ENCODE peak calls at places on chromosome X, in ten cellular contexts. X, Q, K, B, E, Y, R, T, H and C are unnamed samples.
A peak's percentile ranks its signal among the peaks of the same experiment; 100 is the strongest.

GRCh38 chrX:16476692-16477091 is 173.3 kb upstream of the S100G start:
- DNase-seq in X (no peak), Q (no peak), K (no peak), B (no peak), E (no peak), Y (no peak), R (no peak), T (no peak), H (no peak), C (no peak)

GRCh38 chrX:11470231-11470630 is 177.0 kb downstream of the AMELX start:
- DNase-seq in X (no peak), Q (no peak), K (no peak), B (no peak), E (no peak), Y (no peak), R (no peak), T (no peak), H (no peak), C (no peak)

GRCh38 chrX:152177497-152178269 is 39.3 kb upstream of the MAGEA10 start:
- DNase-seq in X (no peak), Q (no peak), K (no peak), B (no peak), E (no peak), Y (no peak), R (no peak), T (no peak), H (no peak), C (no peak)

GRCh38 chrX:150907474-150907873 is 9.0 kb upstream of the CD99L2 start:
- DNase-seq in X (no peak), Q (no peak), K (no peak), B (no peak), E (no peak), Y (no peak), R (no peak), T (no peak), H (no peak), C (no peak)

GRCh38 chrX:65035451-65035779 is 59.2 kb upstream of the ZC4H2 start:
- DNase-seq in X (peak; percentile 29), Q (no peak), K (peak; percentile 20), B (no peak), E (no peak), Y (no peak), R (no peak), T (no peak), H (no peak), C (peak; percentile 1)

GRCh38 chrX:80578518-80579105 is 158.4 kb downstream of the TENT5D start:
- DNase-seq in X (no peak), Q (no peak), K (no peak), B (no peak), E (no peak), Y (peak; percentile 18), R (no peak), T (no peak), H (no peak), C (no peak)

GRCh38 chrX:50168305-50168704 is 32.5 kb downstream of the AKAP4 start:
- DNase-seq in X (no peak), Q (no peak), K (no peak), B (no peak), E (no peak), Y (no peak), R (no peak), T (no peak), H (no peak), C (no peak)

GRCh38 chrX:135395064-135395463 is 26.7 kb upstream of the SMIM10L2A start:
- DNase-seq in X (no peak), Q (no peak), K (no peak), B (no peak), E (no peak), Y (no peak), R (no peak), T (no peak), H (no peak), C (no peak)

GRCh38 chrX:39592776-39593175 is 505.0 kb downstream of the BCOR start:
- DNase-seq in X (no peak), Q (no peak), K (no peak), B (no peak), E (no peak), Y (no peak), R (no peak), T (no peak), H (no peak), C (no peak)

GRCh38 chrX:48801281-48802088 is at the start of gene HDAC6:
- DNase-seq in X (peak; percentile 95), Q (peak; percentile 73), K (peak; percentile 95), B (peak; percentile 97), E (peak; percentile 97), Y (peak; percentile 91), R (peak; percentile 97), T (peak; percentile 82), H (peak; percentile 85), C (peak; percentile 95)

GRCh38 chrX:6041630-6042029 is 187.0 kb downstream of the NLGN4X start:
- DNase-seq in X (no peak), Q (no peak), K (no peak), B (no peak), E (no peak), Y (no peak), R (no peak), T (no peak), H (no peak), C (no peak)

GRCh38 chrX:123084797-123085196 is 99.3 kb upstream of the GRIA3 start:
- DNase-seq in X (no peak), Q (no peak), K (no peak), B (no peak), E (no peak), Y (no peak), R (no peak), T (no peak), H (no peak), C (no peak)

GRCh38 chrX:139930923-139931645 is 1.8 kb downstream of the ATP11C start:
- DNase-seq in X (peak; percentile 29), Q (no peak), K (no peak), B (no peak), E (peak; percentile 13), Y (peak; percentile 31), R (no peak), T (no peak), H (no peak), C (peak; percentile 15)

GRCh38 chrX:70088281-70088680 is 26.0 kb downstream of the OTUD6A start:
- DNase-seq in X (no peak), Q (no peak), K (no peak), B (no peak), E (no peak), Y (no peak), R (no peak), T (no peak), H (no peak), C (no peak)

GRCh38 chrX:9955506-9955905 is 11.7 kb upstream of the CLDN34 start:
- DNase-seq in X (no peak), Q (no peak), K (no peak), B (no peak), E (no peak), Y (no peak), R (no peak), T (no peak), H (no peak), C (no peak)

GRCh38 chrX:129782706-129783105 is 3.0 kb downstream of the SASH3 start:
- DNase-seq in X (no peak), Q (no peak), K (no peak), B (no peak), E (no peak), Y (no peak), R (no peak), T (no peak), H (no peak), C (no peak)

GRCh38 chrX:11481035-11481434 is 184.7 kb downstream of the ARHGAP6 start:
- DNase-seq in X (no peak), Q (no peak), K (no peak), B (no peak), E (no peak), Y (no peak), R (no peak), T (no peak), H (no peak), C (no peak)

GRCh38 chrX:10071451-10072163 is 85.2 kb upstream of the CLCN4 start:
- DNase-seq in X (no peak), Q (no peak), K (no peak), B (no peak), E (peak; percentile 61), Y (no peak), R (no peak), T (no peak), H (no peak), C (no peak)

GRCh38 chrX:2187352-2188115 is 313.2 kb downstream of the DHRSX start:
- DNase-seq in X (no peak), Q (no peak), K (no peak), B (no peak), E (no peak), Y (no peak), R (no peak), T (no peak), H (no peak), C (no peak)